ENCODE peak calls at places on chromosomes 6 and 20, in five cellular contexts. R is activated CD8-positive, alpha-beta memory T cell treated with anti-CD3 and anti-CD28 coated beads for 4 hours; B is naive thymus-derived CD8-positive, alpha-beta T cell; S is Ammon's horn; J is stimulated activated CD8-positive, alpha-beta memory T cell treated with anti-CD3 and anti-CD28 coated beads, Interleukin-4, amount 100 ng/mL, for 1 hour. X is an unnamed sample.

GRCh38 chr20:36745234-36745926 is 510 bp downstream of the NDRG3 start:
- DNase-seq in R (no peak), B (no peak), S (peak), J (no peak), X (no peak)

GRCh38 chr6:27136077-27136644 is 111.3 kb upstream of the PRSS16 start:
- DNase-seq in R (no peak), S (no peak), B (no peak), J (no peak), X (no peak)

GRCh38 chr6:150876598-150876997 is 11.1 kb downstream of the MTHFD1L start:
- DNase-seq in S (peak), R (no peak), J (no peak), B (no peak), X (no peak)

GRCh38 chr6:139150915-139151314 is 16.0 kb downstream of the HECA start:
- DNase-seq in J (no peak), S (no peak), B (no peak), R (no peak), X (peak)

GRCh38 chr20:58264271-58264670 is 35.8 kb upstream of the ANKRD60 start:
- DNase-seq in B (no peak), R (no peak), S (no peak), J (no peak), X (no peak)

GRCh38 chr6:130970839-130971410 is 92.1 kb downstream of the EPB41L2 start:
- DNase-seq in R (no peak), J (no peak), S (no peak), B (no peak), X (no peak)

GRCh38 chr20:49914310-49915117 is 815 bp downstream of the SPATA2 start:
- DNase-seq in B (no peak), R (no peak), S (no peak), J (no peak), X (no peak)

GRCh38 chr20:46557231-46557956 is 6.9 kb upstream of the OCSTAMP start:
- DNase-seq in S (no peak), R (no peak), B (no peak), J (no peak), X (no peak)

GRCh38 chr6:33880746-33881145 is 76.9 kb upstream of the MLN start:
- DNase-seq in R (no peak), J (no peak), B (no peak), S (no peak), X (no peak)

GRCh38 chr6:10383312-10384063 is 31.4 kb downstream of the TFAP2A start:
- DNase-seq in J (no peak), B (no peak), R (no peak), S (no peak), X (no peak)

GRCh38 chr20:12605751-12606150 is 403.0 kb upstream of the SPTLC3 start:
- DNase-seq in B (no peak), J (no peak), S (no peak), R (no peak), X (no peak)

GRCh38 chr6:148524509-148524908 is 181.9 kb downstream of the SASH1 start:
- DNase-seq in R (no peak), J (no peak), B (no peak), S (no peak), X (no peak)

GRCh38 chr20:36181934-36182603 is 27.5 kb downstream of the EPB41L1 start:
- DNase-seq in R (no peak), J (no peak), S (no peak), B (no peak), X (no peak)

GRCh38 chr20:17904027-17904426 is 64.6 kb downstream of the SNX5 start:
- DNase-seq in J (no peak), S (no peak), R (no peak), B (no peak), X (no peak)

GRCh38 chr6:112833546-112834215 is 486.6 kb downstream of the RFPL4B start:
- DNase-seq in R (no peak), B (no peak), J (no peak), S (peak), X (no peak)

GRCh38 chr20:57432874-57433491 is 41.8 kb downstream of the RBM38 start:
- DNase-seq in R (peak), S (no peak), B (peak), J (peak), X (no peak)

GRCh38 chr6:15911753-15912504 is 217.0 kb upstream of the MYLIP start:
- DNase-seq in R (no peak), B (no peak), S (no peak), J (no peak), X (no peak)

GRCh38 chr6:161111256-161111655 is 119.7 kb downstream of the MAP3K4 start:
- DNase-seq in J (no peak), S (no peak), B (peak), R (no peak), X (no peak)

GRCh38 chr6:16950825-16951495 is 150.9 kb upstream of the STMND1 start:
- DNase-seq in R (no peak), S (no peak), J (no peak), B (no peak), X (no peak)

GRCh38 chr6:119249319-119249718 is 100.2 kb downstream of the MAN1A1 start:
- DNase-seq in J (no peak), S (no peak), B (no peak), R (no peak), X (no peak)

GRCh38 chr6:147508073-147508870 is at the start of gene SAMD5:
- DNase-seq in J (no peak), R (no peak), B (no peak), S (no peak), X (no peak)

GRCh38 chr6:36392621-36393020 is 5.2 kb upstream of the ETV7 start:
- DNase-seq in R (no peak), S (no peak), B (no peak), J (no peak), X (no peak)

GRCh38 chr6:116201538-116201937 is 52.3 kb downstream of the TSPYL4 start:
- DNase-seq in S (no peak), R (no peak), B (no peak), J (no peak), X (no peak)

GRCh38 chr6:119856136-119856535 is 506.6 kb upstream of the MAN1A1 start:
- DNase-seq in B (peak), J (no peak), S (no peak), R (no peak), X (no peak)

GRCh38 chr6:56497270-56497669 is 145.4 kb downstream of the DST start:
- DNase-seq in S (no peak), R (no peak), J (no peak), B (no peak), X (no peak)

GRCh38 chr6:170444811-170445211 is 108.3 kb downstream of the PSMB1 start:
- DNase-seq in B (no peak), J (no peak), S (no peak), R (no peak), X (no peak)

GRCh38 chr6:143592335-143592734 is 80.8 kb upstream of the FUCA2 start:
- DNase-seq in S (no peak), B (no peak), R (no peak), J (no peak), X (no peak)